ENCODE peak calls at places on chromosomes 1 and 21, in five cellular contexts. W is cardiac muscle cell, D is ascending aorta, I is stomach, Z is sigmoid colon. A is an unnamed sample.

GRCh38 chr1:221740941-221741363 is 937 bp downstream of the DUSP10 start:
- DNase-seq in W (peak), I (no peak), Z (peak), D (no peak), A (no peak)

GRCh38 chr1:68359045-68359444 is 90.7 kb downstream of the RPE65 start:
- DNase-seq in I (no peak), W (no peak), Z (no peak), D (no peak), A (peak)

GRCh38 chr1:231940116-231940515 is 313.5 kb downstream of the DISC1 start:
- DNase-seq in D (no peak), Z (no peak), I (no peak), W (no peak), A (no peak)

GRCh38 chr1:65890201-65890600 is 97.5 kb downstream of the PDE4B start:
- DNase-seq in D (no peak), W (no peak), I (no peak), Z (no peak), A (no peak)

GRCh38 chr1:185401019-185401418 is 84.0 kb upstream of the IVNS1ABP start:
- DNase-seq in Z (no peak), W (no peak), I (no peak), D (no peak), A (peak)

GRCh38 chr1:208254376-208254775 is 10.2 kb upstream of the PLXNA2 start:
- DNase-seq in Z (no peak), D (peak), W (no peak), I (no peak), A (peak)

GRCh38 chr1:92934395-92935378 is 26.6 kb downstream of the DIPK1A start:
- DNase-seq in W (no peak), I (peak), D (peak), Z (no peak), A (peak)

GRCh38 chr1:1179339-1179982 is 5.8 kb downstream of the TTLL10 start:
- DNase-seq in W (no peak), D (no peak), Z (no peak), I (no peak), A (no peak)

GRCh38 chr1:33327587-33328325 is 6.9 kb upstream of the A3GALT2 start:
- DNase-seq in D (peak), W (no peak), I (peak), Z (peak), A (peak)

GRCh38 chr1:39646232-39647081 is 7.0 kb upstream of the HEYL start:
- DNase-seq in W (peak), D (peak), I (no peak), Z (peak), A (peak)

GRCh38 chr1:68175621-68176398 is 56.5 kb downstream of the WLS start:
- DNase-seq in D (no peak), W (peak), Z (no peak), I (peak), A (peak)

GRCh38 chr1:152707860-152708259 is at the start of gene LCE4A:
- DNase-seq in W (no peak), D (no peak), I (no peak), Z (no peak), A (no peak)

GRCh38 chr21:36491191-36491916 is 11.4 kb upstream of the CLDN14 start:
- DNase-seq in W (no peak), D (no peak), I (no peak), Z (no peak), A (no peak)

GRCh38 chr1:85243336-85243735 is 16.1 kb downstream of the C1orf52 start:
- DNase-seq in I (no peak), D (no peak), Z (no peak), W (no peak), A (no peak)

GRCh38 chr1:85237613-85238012 is 21.8 kb downstream of the C1orf52 start:
- DNase-seq in D (no peak), W (no peak), I (no peak), Z (no peak), A (no peak)

GRCh38 chr1:85244271-85245053 is 15.0 kb downstream of the C1orf52 start:
- DNase-seq in D (no peak), I (no peak), W (no peak), Z (no peak), A (peak)

GRCh38 chr1:85240659-85241058 is 18.8 kb downstream of the C1orf52 start:
- DNase-seq in D (no peak), W (no peak), Z (no peak), I (no peak), A (no peak)

DNA sequence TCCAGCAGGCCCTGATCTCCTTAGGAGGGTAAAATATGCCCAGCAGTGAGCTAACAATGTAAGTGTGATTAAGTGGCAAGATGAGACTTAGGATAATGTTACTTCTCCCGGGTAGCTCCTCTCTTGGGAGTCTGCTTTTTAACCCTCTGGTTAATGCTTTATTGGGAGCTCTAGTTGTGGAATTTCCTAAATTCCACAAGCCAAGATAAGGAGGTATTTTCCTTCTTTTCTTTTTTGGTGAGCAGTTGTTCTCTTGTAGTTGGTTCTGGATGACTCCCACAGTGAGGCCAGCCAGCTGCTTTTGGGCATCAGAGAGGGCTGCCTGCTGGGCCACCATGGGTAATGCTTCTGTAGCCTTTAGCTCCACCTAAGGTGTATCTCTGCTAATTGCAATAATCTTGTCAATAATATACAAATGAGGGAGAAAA is 19.3 kb downstream of the C1orf52 start:
- DNase-seq in Z (no peak), I (no peak), W (peak), D (no peak), A (peak)
- TF ChIP-seq CTCF in Z (no peak), I (no peak), W (peak), D (peak), A (peak)

GRCh38 chr1:78009276-78009675 is 4.5 kb downstream of the DNAJB4 start:
- DNase-seq in D (no peak), W (no peak), Z (no peak), I (no peak), A (no peak)
- H3K4me3 ChIP-seq in D (peak), W (no peak), Z (no peak), I (no peak), A (peak)

DNA sequence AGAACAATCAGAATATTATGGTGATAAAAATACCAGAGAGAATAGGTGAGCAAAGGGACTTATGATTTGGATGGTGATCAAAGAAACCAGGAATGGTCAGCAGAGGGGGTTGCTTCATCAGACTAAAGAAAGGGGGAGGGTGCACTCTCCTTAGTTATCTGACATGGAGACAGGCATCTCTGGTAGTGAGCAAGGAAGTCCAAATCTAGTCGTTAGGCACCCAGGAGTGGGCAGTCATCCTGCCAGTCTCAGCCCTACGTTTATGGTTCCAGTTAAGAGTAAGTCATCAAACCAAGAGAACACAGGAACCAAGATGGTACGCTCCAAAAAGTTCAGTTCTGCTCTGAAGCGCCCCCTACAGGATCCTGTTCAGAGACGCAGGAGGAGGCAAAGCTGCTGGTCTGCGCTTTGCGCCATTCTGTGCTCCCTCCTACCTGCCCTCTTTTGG is 28.6 kb downstream of the EBNA1BP2 start:
- DNase-seq in D (no peak), Z (no peak), W (no peak), I (no peak), A (no peak)
- TF ChIP-seq CTCF in D (no peak), Z (no peak), W (peak), I (no peak), A (peak)

GRCh38 chr1:192904438-192904895 is 95.6 kb downstream of the RGS2 start:
- DNase-seq in I (no peak), W (no peak), Z (no peak), D (peak), A (peak)
- H3K4me3 ChIP-seq in I (no peak), W (no peak), Z (peak), D (no peak), A (peak)

GRCh38 chr21:27275294-27275927 is 308.5 kb upstream of the ADAMTS5 start:
- DNase-seq in W (no peak), D (no peak), I (no peak), Z (no peak), A (peak)
- TF ChIP-seq CTCF in W (no peak), D (no peak), I (no peak), Z (no peak), A (no peak)

A was measured in cardiac fibroblast.